ENCODE peak calls at places on chromosomes 13 and 19, in nine cellular contexts. M is right lobe of liver, Q is OCI-LY7, E is fibroblast of lung, L is psoas muscle, Z is pancreas, G is H9, I is mucosa of descending colon, U is A673. N is an unnamed sample.

GRCh38 chr13:112699318-112699918 is 9.6 kb downstream of the ATP11A start:
- DNase-seq in M (no peak), Q (no peak), E (no peak), L (peak; percentile 39), Z (peak; percentile 3), G (peak; percentile 13), I (no peak), U (no peak), N (no peak)

GRCh38 chr13:80400164-80400767 is 59.3 kb upstream of the SPRY2 start:
- DNase-seq in M (no peak), Q (no peak), E (no peak), L (no peak), Z (no peak), G (no peak), I (no peak), U (no peak), N (no peak)

GRCh38 chr19:5826531-5827341 is 12.8 kb downstream of the FUT6 start:
- DNase-seq in M (peak; percentile 94), Q (peak; percentile 94), E (no peak), L (no peak), Z (peak; percentile 93), G (peak; percentile 84), I (peak; percentile 91), U (peak; percentile 93), N (no peak)

GRCh38 chr13:33318037-33318436 is 32.5 kb upstream of the STARD13 start:
- DNase-seq in M (no peak), Q (no peak), E (no peak), L (no peak), Z (no peak), G (no peak), I (no peak), U (no peak), N (no peak)

GRCh38 chr13:64871742-64872141 is 2358.4 kb downstream of the PCDH9 start:
- DNase-seq in M (no peak), Q (no peak), E (no peak), L (no peak), Z (no peak), G (no peak), I (no peak), U (no peak), N (no peak)

GRCh38 chr13:76019421-76020044 is 383.4 kb downstream of the LMO7 start:
- DNase-seq in M (peak; percentile 54), Q (peak; percentile 4), E (peak; percentile 18), L (no peak), Z (no peak), G (peak; percentile 83), I (peak; percentile 36), U (peak; percentile 61), N (no peak)

GRCh38 chr13:110047511-110047910 is 259.4 kb downstream of the COL4A1 start:
- DNase-seq in M (peak; percentile 81), Q (no peak), E (peak; percentile 99), L (no peak), Z (peak; percentile 81), G (no peak), I (no peak), U (no peak), N (peak; percentile 79)

GRCh38 chr13:45879666-45880065 is 28.1 kb upstream of the SIAH3 start:
- DNase-seq in M (peak; percentile 73), Q (peak; percentile 1), E (peak; percentile 15), L (peak; percentile 90), Z (no peak), G (peak; percentile 72), I (no peak), U (no peak), N (no peak)

GRCh38 chr19:5103061-5103701 is 134.3 kb downstream of the KDM4B start:
- DNase-seq in M (peak; percentile 78), Q (no peak), E (peak; percentile 70), L (peak; percentile 90), Z (peak; percentile 93), G (no peak), I (no peak), U (peak; percentile 80), N (no peak)

GRCh38 chr13:113816248-113816924 is 47.5 kb downstream of the GAS6 start:
- DNase-seq in M (no peak), Q (no peak), E (no peak), L (peak; percentile 50), Z (no peak), G (no peak), I (no peak), U (no peak), N (no peak)

GRCh38 chr13:106010836-106011235 is 524.6 kb downstream of the EFNB2 start:
- DNase-seq in M (no peak), Q (no peak), E (no peak), L (no peak), Z (no peak), G (no peak), I (no peak), U (no peak), N (no peak)

DNA sequence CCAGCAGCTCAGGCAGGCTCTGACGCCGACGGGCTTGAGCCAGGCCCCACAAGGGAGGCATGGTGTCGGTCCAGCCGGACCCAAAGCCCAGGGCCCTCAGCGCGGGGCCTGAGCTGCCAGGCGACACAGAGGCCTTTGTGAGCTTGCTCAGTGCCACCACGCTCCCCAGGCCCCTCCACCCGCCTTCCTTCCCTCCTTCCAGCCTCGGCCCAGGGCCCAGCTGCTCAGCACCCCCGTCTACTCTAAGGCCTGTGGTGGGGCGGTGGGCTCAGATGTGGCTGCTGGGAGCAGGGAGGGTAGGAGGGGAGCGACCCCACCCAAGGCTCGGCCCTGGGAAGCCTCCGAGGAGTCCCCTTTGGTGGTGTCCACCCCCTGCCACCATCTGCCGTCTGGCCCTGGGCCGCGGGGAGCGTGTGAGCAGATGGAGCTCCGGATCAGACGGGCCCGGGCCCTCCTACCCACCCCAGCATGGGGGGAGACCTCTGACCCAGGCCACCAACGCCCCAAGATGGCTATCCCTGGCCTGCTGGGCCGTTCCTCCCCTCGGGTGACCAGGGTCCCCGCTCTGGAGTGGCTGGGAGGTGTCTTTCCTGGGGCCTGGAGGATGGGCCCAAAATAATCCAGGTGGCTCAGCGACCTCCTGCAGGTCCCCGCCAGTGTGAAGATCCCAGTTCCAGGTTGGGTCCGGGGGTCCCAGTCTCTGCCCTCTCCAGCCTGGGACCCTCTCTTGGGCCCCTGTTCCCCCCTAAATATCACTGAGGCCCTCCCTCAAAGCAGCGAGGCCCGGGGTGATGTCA is 7.8 kb downstream of the ZBTB7A start:
- DNase-seq in M (peak; percentile 56), Q (no peak), E (no peak), L (peak; percentile 70), Z (no peak), G (peak; percentile 30), I (peak; percentile 76), U (no peak), N (peak; percentile 45)
- H3K4me1 ChIP-seq in M (peaks cover 10% of the 10 kb centered on the region), Q (peaks cover 46% of the 10 kb centered on the region), E (peaks cover 52% of the 10 kb centered on the region), L (peaks cover 61% of the 10 kb centered on the region), Z (peaks cover 56% of the 10 kb centered on the region), G (no peaks in the 10 kb centered on the region), I (peaks cover 82% of the 10 kb centered on the region), U (peaks cover 7% of the 10 kb centered on the region), N (peaks cover 28% of the 10 kb centered on the region)

GRCh38 chr13:99693351-99693750 is 192.1 kb downstream of the TM9SF2 start:
- DNase-seq in M (no peak), Q (no peak), E (no peak), L (no peak), Z (no peak), G (no peak), I (no peak), U (no peak), N (no peak)

GRCh38 chr13:99694251-99694650 is 193.0 kb downstream of the TM9SF2 start:
- DNase-seq in M (no peak), Q (no peak), E (no peak), L (no peak), Z (no peak), G (no peak), I (no peak), U (no peak), N (no peak)

GRCh38 chr13:99693812-99694211 is 192.5 kb downstream of the TM9SF2 start:
- DNase-seq in M (no peak), Q (no peak), E (no peak), L (no peak), Z (no peak), G (no peak), I (no peak), U (peak; percentile 38), N (no peak)

GRCh38 chr13:99691552-99691951 is 190.3 kb downstream of the TM9SF2 start:
- DNase-seq in M (no peak), Q (no peak), E (no peak), L (no peak), Z (no peak), G (no peak), I (no peak), U (no peak), N (no peak)

GRCh38 chr13:99692854-99693253 is 191.6 kb downstream of the TM9SF2 start:
- DNase-seq in M (no peak), Q (no peak), E (no peak), L (no peak), Z (no peak), G (no peak), I (no peak), U (no peak), N (no peak)
- H3K4me1 ChIP-seq in M (no peaks in the 10 kb centered on the region), Q (no peaks in the 10 kb centered on the region), E (no peaks in the 10 kb centered on the region), L (no peaks in the 10 kb centered on the region), Z (no peaks in the 10 kb centered on the region), G (peaks cover 29% of the 10 kb centered on the region), I (no peaks in the 10 kb centered on the region), U (peaks cover 38% of the 10 kb centered on the region), N (no peaks in the 10 kb centered on the region)

GRCh38 chr13:30370916-30371521 is 51.3 kb upstream of the UBE2L5 start:
- DNase-seq in M (no peak), Q (no peak), E (no peak), L (no peak), Z (no peak), G (no peak), I (no peak), U (no peak), N (no peak)

GRCh38 chr13:30371649-30372265 is 50.5 kb upstream of the UBE2L5 start:
- DNase-seq in M (no peak), Q (peak; percentile 100), E (peak; percentile 72), L (no peak), Z (peak; percentile 28), G (no peak), I (peak; percentile 75), U (no peak), N (peak; percentile 46)

GRCh38 chr13:30375436-30375835 is 46.9 kb upstream of the UBE2L5 start:
- DNase-seq in M (no peak), Q (peak; percentile 49), E (no peak), L (no peak), Z (no peak), G (no peak), I (no peak), U (no peak), N (no peak)

GRCh38 chr13:30376426-30377311 is 45.6 kb upstream of the UBE2L5 start:
- DNase-seq in M (no peak), Q (peak; percentile 84), E (no peak), L (no peak), Z (no peak), G (no peak), I (peak; percentile 77), U (no peak), N (no peak)

GRCh38 chr13:30373727-30374126 is 48.6 kb upstream of the UBE2L5 start:
- DNase-seq in M (no peak), Q (peak; percentile 74), E (no peak), L (no peak), Z (no peak), G (no peak), I (peak; percentile 73), U (no peak), N (no peak)
- H3K4me1 ChIP-seq in M (no peaks in the 10 kb centered on the region), Q (peaks cover 79% of the 10 kb centered on the region), E (no peaks in the 10 kb centered on the region), L (no peaks in the 10 kb centered on the region), Z (peaks cover 8% of the 10 kb centered on the region), G (peaks cover 10% of the 10 kb centered on the region), I (peaks cover 24% of the 10 kb centered on the region), U (peaks cover 5% of the 10 kb centered on the region), N (peaks cover 10% of the 10 kb centered on the region)

DNA sequence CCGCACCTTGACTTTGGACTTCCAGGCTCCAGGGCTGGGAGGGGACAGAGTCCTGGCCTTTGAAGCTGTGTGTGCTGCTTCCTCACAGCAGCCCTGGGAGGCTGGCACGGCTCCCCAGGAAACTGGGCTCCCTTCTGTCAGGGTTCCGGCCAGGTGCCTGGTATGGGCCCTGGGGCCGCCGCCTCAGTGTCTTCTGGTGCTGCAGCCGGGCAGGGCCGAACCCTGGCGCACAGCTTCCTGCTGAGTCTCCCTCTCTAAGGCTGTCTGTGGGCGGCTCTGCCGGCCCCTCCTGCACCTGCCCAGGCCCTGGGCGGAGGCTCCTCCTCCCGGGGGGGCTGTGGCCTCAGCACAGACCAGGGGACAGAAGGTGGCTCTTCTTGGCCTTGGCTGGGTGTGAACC is 32.4 kb downstream of the GPX4 start:
- DNase-seq in M (peak; percentile 56), Q (no peak), E (no peak), L (no peak), Z (no peak), G (no peak), I (peak; percentile 85), U (no peak), N (no peak)
- H3K4me1 ChIP-seq in M (no peaks in the 10 kb centered on the region), Q (peaks cover 24% of the 10 kb centered on the region), E (peaks cover 4% of the 10 kb centered on the region), L (peaks cover 10% of the 10 kb centered on the region), Z (no peaks in the 10 kb centered on the region), G (no peaks in the 10 kb centered on the region), I (peaks cover 38% of the 10 kb centered on the region), U (peaks cover 13% of the 10 kb centered on the region), N (peaks cover 21% of the 10 kb centered on the region)

N was measured in SJSA1.